ENCODE peak calls at places on chromosomes 12 and 14, in seven cellular contexts. F, J, U, T, Q, O and D are unnamed samples. For H3K4me1, the result is how much of the 10 kb centered on the place peaks cover.

GRCh38 chr12:77232045-77232444 is 166.7 kb upstream of the E2F7 start:
- DNase-seq in F (no peak), J (no peak), U (no peak), T (no peak), Q (no peak), O (peak), D (peak)

GRCh38 chr12:106511365-106511764 is 71.4 kb upstream of the RFX4 start:
- DNase-seq in F (no peak), J (no peak), U (no peak), T (no peak), Q (no peak), O (no peak), D (no peak)

GRCh38 chr14:39469094-39469710 is 37.0 kb upstream of the FBXO33 start:
- DNase-seq in F (no peak), J (no peak), U (no peak), T (peak), Q (peak), O (no peak), D (peak)

GRCh38 chr12:55743131-55743921 is 404 bp downstream of the GDF11 start:
- DNase-seq in F (peak), J (peak), U (peak), T (peak), Q (peak), O (peak), D (peak)

GRCh38 chr12:55720071-55720564 is at the start of gene RDH5:
- DNase-seq in F (no peak), J (no peak), U (peak), T (peak), Q (no peak), O (peak), D (no peak)

GRCh38 chr14:53411110-53411509 is 258.0 kb upstream of the DDHD1 start:
- DNase-seq in F (no peak), J (no peak), U (no peak), T (no peak), Q (no peak), O (no peak), D (no peak)

GRCh38 chr12:91958816-91959215 is 186.8 kb downstream of the BTG1 start:
- DNase-seq in F (no peak), J (no peak), U (no peak), T (no peak), Q (peak), O (no peak), D (no peak)

GRCh38 chr14:66541627-66542026 is 33.7 kb downstream of the GPHN start:
- DNase-seq in F (no peak), J (no peak), U (no peak), T (no peak), Q (no peak), O (no peak), D (no peak)

GRCh38 chr12:98998697-98999299 is 353.7 kb downstream of the APAF1 start:
- DNase-seq in F (no peak), J (peak), U (no peak), T (no peak), Q (peak), O (no peak), D (peak)

GRCh38 chr12:69688496-69689427 is 10.3 kb downstream of the BEST3 start:
- DNase-seq in F (peak), J (peak), U (peak), T (peak), Q (no peak), O (peak), D (peak)

GRCh38 chr12:39573971-39574370 is 45.6 kb downstream of the ABCD2 start:
- DNase-seq in F (no peak), J (no peak), U (no peak), T (no peak), Q (no peak), O (no peak), D (no peak)

GRCh38 chr12:64674367-64674922 is 64.2 kb downstream of the RASSF3 start:
- DNase-seq in F (no peak), J (no peak), U (no peak), T (no peak), Q (no peak), O (no peak), D (no peak)

GRCh38 chr14:56331815-56332214 is 213.6 kb downstream of the PELI2 start:
- DNase-seq in F (no peak), J (no peak), U (no peak), T (no peak), Q (no peak), O (no peak), D (peak)

GRCh38 chr14:62087191-62087590 is 325.0 kb downstream of the SNAPC1 start:
- DNase-seq in F (no peak), J (no peak), U (no peak), T (no peak), Q (no peak), O (no peak), D (no peak)

GRCh38 chr12:132503611-132504204 is 13.8 kb downstream of the FBRSL1 start:
- DNase-seq in F (no peak), J (no peak), U (no peak), T (no peak), Q (no peak), O (no peak), D (no peak)

GRCh38 chr12:103547929-103548328 is 39.1 kb upstream of the STAB2 start:
- DNase-seq in F (no peak), J (no peak), U (no peak), T (no peak), Q (no peak), O (no peak), D (no peak)

GRCh38 chr12:89494411-89495231 is 30.0 kb downstream of the GALNT4 start:
- DNase-seq in F (no peak), J (no peak), U (no peak), T (no peak), Q (no peak), O (no peak), D (no peak)

GRCh38 chr12:78036889-78037288 is 206.2 kb downstream of the NAV3 start:
- DNase-seq in F (no peak), J (no peak), U (no peak), T (no peak), Q (no peak), O (no peak), D (no peak)

GRCh38 chr12:64682572-64683277 is 72.4 kb downstream of the RASSF3 start:
- DNase-seq in F (no peak), J (no peak), U (no peak), T (peak), Q (no peak), O (peak), D (peak)

GRCh38 chr12:42128327-42128726 is 16.3 kb downstream of the GXYLT1 start:
- DNase-seq in F (no peak), J (no peak), U (no peak), T (no peak), Q (no peak), O (no peak), D (no peak)

GRCh38 chr12:26198742-26199141 is 3.4 kb downstream of the SSPN start:
- DNase-seq in F (no peak), J (no peak), U (peak), T (no peak), Q (no peak), O (peak), D (no peak)

GRCh38 chr12:3534511-3534910 is 43.5 kb downstream of the PRMT8 start:
- DNase-seq in F (no peak), J (no peak), U (no peak), T (no peak), Q (no peak), O (no peak), D (no peak)

GRCh38 chr14:91258021-91258618 is 13.6 kb upstream of the GPR68 start:
- DNase-seq in F (no peak), J (no peak), U (no peak), T (peak), Q (no peak), O (peak), D (no peak)

GRCh38 chr12:77060136-77060882 is 5.1 kb downstream of the E2F7 start:
- DNase-seq in F (no peak), J (no peak), U (no peak), T (no peak), Q (peak), O (no peak), D (no peak)

GRCh38 chr12:51217968-51218606 is at the start of gene POU6F1:
- DNase-seq in F (peak), J (peak), U (peak), T (peak), Q (peak), O (peak), D (peak)

DNA sequence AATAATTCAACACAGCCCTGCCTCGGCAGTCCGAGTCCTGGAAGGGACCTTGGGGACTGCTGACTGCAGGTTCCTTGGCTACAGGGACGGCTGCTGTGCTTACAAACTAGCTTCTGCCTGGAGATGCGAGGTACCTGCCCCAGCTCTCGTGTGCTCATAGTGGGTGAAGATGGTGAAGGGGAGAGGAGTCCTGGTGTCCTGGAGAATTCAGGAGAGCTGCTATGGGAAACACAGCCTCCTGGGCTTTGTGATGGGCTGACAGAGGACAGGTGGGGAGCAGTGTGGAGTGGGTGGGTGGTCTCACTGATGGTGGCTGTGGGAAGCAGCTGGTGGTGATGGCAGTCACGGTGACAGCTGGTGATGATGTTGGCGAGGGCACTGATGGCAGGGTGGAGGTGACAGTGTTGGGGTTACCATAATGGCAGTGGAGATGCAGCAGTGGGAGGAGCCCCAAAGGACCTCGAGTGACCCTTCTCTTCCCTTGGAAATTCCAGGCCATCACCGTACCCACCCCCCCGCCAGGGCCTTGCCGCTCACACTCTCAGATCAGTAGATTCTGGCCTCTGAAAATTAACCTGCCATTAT is 32.8 kb downstream of the HVCN1 start:
- DNase-seq in F (no peak), J (no peak), U (no peak), T (no peak), Q (no peak), O (no peak), D (no peak)
- H3K4me1 ChIP-seq in F (under half), J (under half), U (under half), T (under half), Q (under half), O (under half), D (under half)

DNA sequence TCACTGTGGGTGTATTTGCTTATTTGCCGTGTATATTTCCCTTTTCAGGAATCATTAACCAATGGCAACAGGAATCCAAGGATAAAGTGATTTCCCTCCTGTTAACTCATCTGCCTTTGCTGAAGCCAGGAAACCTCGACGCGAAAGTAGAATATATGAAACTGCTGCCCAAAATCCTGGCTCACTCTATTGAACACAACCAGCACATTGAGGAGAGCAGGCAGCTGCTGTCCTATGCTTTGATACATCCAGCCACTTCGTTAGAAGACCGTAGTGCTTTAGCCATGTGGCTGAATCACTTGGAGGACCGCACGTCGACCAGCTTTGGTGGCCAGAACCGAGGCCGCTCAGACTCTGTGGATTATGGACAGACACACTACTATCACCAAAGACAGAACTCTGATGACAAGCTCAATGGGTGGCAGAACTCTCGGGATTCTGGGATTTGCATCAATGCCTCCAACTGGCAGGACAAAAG is 135.1 kb downstream of the SAMD4A start:
- DNase-seq in F (no peak), J (no peak), U (no peak), T (no peak), Q (no peak), O (no peak), D (no peak)
- H3K4me1 ChIP-seq in F (under half), J (under half), U (half or more), T (under half), Q (under half), O (under half), D (under half)

GRCh38 chr12:53596920-53597363 is 29.2 kb downstream of the ATF7 start:
- DNase-seq in F (no peak), J (no peak), U (no peak), T (no peak), Q (no peak), O (no peak), D (no peak)

GRCh38 chr12:53602176-53602942 is 23.8 kb downstream of the ATF7 start:
- DNase-seq in F (no peak), J (no peak), U (no peak), T (no peak), Q (no peak), O (no peak), D (no peak)

GRCh38 chr12:53601296-53601847 is 24.8 kb downstream of the ATF7 start:
- DNase-seq in F (no peak), J (no peak), U (no peak), T (no peak), Q (no peak), O (no peak), D (peak)

GRCh38 chr12:53600490-53601295 is 25.5 kb downstream of the ATF7 start:
- DNase-seq in F (no peak), J (no peak), U (no peak), T (no peak), Q (no peak), O (no peak), D (no peak)

DNA sequence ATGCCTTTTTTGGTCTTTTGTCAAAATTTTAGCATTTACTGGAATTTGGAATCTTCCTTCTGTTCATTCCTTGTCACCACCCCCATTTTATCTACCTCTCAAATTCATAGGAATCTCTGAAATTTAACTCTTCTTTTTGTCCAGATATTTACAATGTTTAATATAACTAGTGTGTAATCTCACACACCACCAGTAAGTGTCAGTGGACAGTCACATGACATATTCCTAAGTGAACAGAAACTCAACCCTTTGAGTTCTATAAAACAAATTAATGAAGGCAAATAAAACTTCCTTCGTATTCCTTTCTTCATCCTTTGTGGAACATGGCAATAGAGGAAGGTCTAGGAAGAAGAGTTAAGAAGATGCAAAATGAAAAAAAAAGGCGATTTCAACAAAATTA is 26.6 kb downstream of the ATF7 start:
- DNase-seq in F (no peak), J (no peak), U (no peak), T (no peak), Q (no peak), O (no peak), D (no peak)
- H3K4me1 ChIP-seq in F (under half), J (under half), U (half or more), T (half or more), Q (under half), O (under half), D (half or more)

GRCh38 chr14:100392266-100392850 is 69.2 kb downstream of the SLC25A47 start:
- DNase-seq in F (no peak), J (no peak), U (no peak), T (no peak), Q (no peak), O (no peak), D (no peak)
- H3K4me1 ChIP-seq in F (under half), J (under half), U (under half), T (half or more), Q (under half), O (under half), D (under half)

GRCh38 chr12:5085896-5086295 is 42.2 kb downstream of the KCNA5 start:
- DNase-seq in F (no peak), J (no peak), U (no peak), T (no peak), Q (no peak), O (no peak), D (peak)
- H3K4me1 ChIP-seq in F (under half), J (under half), U (under half), T (under half), Q (under half), O (under half), D (under half)